ENCODE peak calls at places on chromosomes 7 and 10, in four cellular contexts. H, N, M and E are unnamed samples.
A peak's percentile ranks its signal among the peaks of the same experiment; 100 is the strongest.

GRCh38 chr7:102993532-102994029 is 80.8 kb downstream of the LRRC17 start:
- DNase-seq in H (no peak), N (peak; percentile 25), M (no peak), E (no peak)

GRCh38 chr10:128922619-128923018 is 544.4 kb upstream of the MGMT start:
- DNase-seq in H (no peak), N (no peak), M (no peak), E (no peak)

GRCh38 chr7:157497367-157497743 is 160.6 kb downstream of the DNAJB6 start:
- DNase-seq in H (no peak), N (no peak), M (no peak), E (no peak)

GRCh38 chr7:101171442-101171837 is 6.1 kb upstream of the VGF start:
- DNase-seq in H (no peak), N (no peak), M (no peak), E (no peak)

GRCh38 chr7:105277341-105277740 is 111.4 kb downstream of the SRPK2 start:
- DNase-seq in H (no peak), N (no peak), M (no peak), E (no peak)

GRCh38 chr10:113957013-113957412 is 86.7 kb upstream of the ADRB1 start:
- DNase-seq in H (no peak), N (peak; percentile 43), M (no peak), E (no peak)

GRCh38 chr10:75405201-75406143 is 3.9 kb upstream of the ZNF503 start:
- DNase-seq in H (no peak), N (no peak), M (peak; percentile 56), E (no peak)

GRCh38 chr10:74612195-74612594 is 214.2 kb upstream of the KAT6B start:
- DNase-seq in H (no peak), N (no peak), M (no peak), E (no peak)

GRCh38 chr7:12257582-12257981 is 46.5 kb downstream of the TMEM106B start:
- DNase-seq in H (no peak), N (no peak), M (no peak), E (peak; percentile 46)

GRCh38 chr7:147711429-147711828 is 879.1 kb upstream of the C7orf33 start:
- DNase-seq in H (no peak), N (no peak), M (no peak), E (no peak)